ENCODE peak calls at places on chromosomes 3 and 15, in nine cellular contexts. X is foreskin keratinocyte, U is SK-N-SH, E is mammary epithelial cell, O is cardiac muscle cell, I is AG04450, P is upper lobe of right lung, D is HL-60, F is Peyer's patch. G is an unnamed sample.

GRCh38 chr3:12969487-12969886 is 103.7 kb downstream of the IQSEC1 start:
- DNase-seq in I (no peak), D (no peak), P (no peak), F (no peak), O (peak; percentile 74), U (no peak), E (no peak), X (no peak), G (no peak)

GRCh38 chr3:104909721-104910120 is 457.0 kb upstream of the ALCAM start:
- DNase-seq in X (no peak), P (no peak), D (no peak), U (no peak), F (no peak), O (no peak), E (no peak), I (no peak), G (no peak)

GRCh38 chr3:139111392-139112229 is 66.9 kb upstream of the PRR23C start:
- DNase-seq in F (peak; percentile 79), X (peak; percentile 26), O (peak; percentile 79), E (peak; percentile 35), U (peak; percentile 69), P (peak; percentile 75), D (peak; percentile 63), I (peak; percentile 41), G (peak; percentile 33)

GRCh38 chr3:4113811-4114522 is 189.2 kb upstream of the SETMAR start:
- DNase-seq in O (no peak), U (no peak), F (no peak), I (no peak), P (no peak), D (no peak), E (no peak), X (no peak), G (no peak)

GRCh38 chr3:157785071-157785826 is 282.0 kb upstream of the VEPH1 start:
- DNase-seq in P (no peak), F (no peak), U (peak; percentile 65), E (peak; percentile 82), D (no peak), I (peak; percentile 82), X (peak; percentile 67), O (no peak), G (peak; percentile 80)

GRCh38 chr15:51096976-51097375 is 2.3 kb upstream of the TNFAIP8L3 start:
- DNase-seq in I (no peak), U (no peak), X (no peak), P (no peak), O (no peak), E (no peak), F (no peak), D (no peak), G (no peak)

GRCh38 chr3:146746190-146746589 is 141.0 kb upstream of the PLSCR5 start:
- DNase-seq in E (peak; percentile 30), F (no peak), P (no peak), D (no peak), U (no peak), X (peak; percentile 55), O (no peak), I (peak; percentile 0), G (peak; percentile 42)

GRCh38 chr3:127483902-127484591 is 106.5 kb downstream of the TPRA1 start:
- DNase-seq in F (peak; percentile 19), P (peak; percentile 46), X (no peak), U (no peak), D (peak; percentile 17), I (no peak), E (no peak), O (no peak), G (no peak)

GRCh38 chr15:96462768-96463167 is 132.3 kb downstream of the NR2F2 start:
- DNase-seq in E (no peak), P (no peak), D (no peak), U (no peak), X (no peak), I (no peak), F (no peak), O (no peak), G (no peak)

DNA sequence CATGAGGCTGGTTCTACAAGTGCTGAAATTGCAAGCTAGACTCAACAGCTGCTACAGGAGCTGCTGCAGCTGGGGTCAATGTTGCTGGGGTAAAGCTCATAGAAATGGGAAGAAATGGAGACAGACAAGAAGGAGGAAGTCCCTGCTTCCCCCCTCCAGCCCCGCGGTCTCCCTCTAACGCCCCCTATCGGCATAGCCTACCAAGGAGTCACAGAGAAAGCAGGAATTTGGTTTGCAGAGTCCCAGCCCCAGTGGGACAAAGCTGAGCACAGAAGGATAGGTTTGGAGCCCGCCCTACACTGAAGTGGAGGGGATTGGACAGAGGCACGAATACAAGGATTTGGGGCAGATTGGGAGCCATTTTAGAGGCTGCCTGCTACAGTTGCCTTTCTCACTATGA is 176.9 kb upstream of the ANKRD28 start:
- DNase-seq in I (no peak), U (no peak), X (no peak), D (peak; percentile 84), O (no peak), E (no peak), P (no peak), F (no peak), G (no peak)
- TF ChIP-seq CTCF in I (peak; percentile 10), U (peak; percentile 14), X (peak; percentile 21), D (peak; percentile 20), O (no peak), E (peak; percentile 28), P (no peak), F (no peak), G (peak; percentile 12)

GRCh38 chr3:182241777-182242556 is 530.2 kb downstream of the SOX2 start:
- DNase-seq in I (no peak), O (peak; percentile 42), P (no peak), X (no peak), F (no peak), E (no peak), D (no peak), U (peak; percentile 48), G (no peak)
- H3K27me3 ChIP-seq in I (no peaks in the 10 kb centered on the region), O (no peaks in the 10 kb centered on the region), P (no peaks in the 10 kb centered on the region), X (no peaks in the 10 kb centered on the region), F (no peaks in the 10 kb centered on the region), E (no peaks in the 10 kb centered on the region), D (no peaks in the 10 kb centered on the region), U (no peaks in the 10 kb centered on the region), G (no peaks in the 10 kb centered on the region)

DNA sequence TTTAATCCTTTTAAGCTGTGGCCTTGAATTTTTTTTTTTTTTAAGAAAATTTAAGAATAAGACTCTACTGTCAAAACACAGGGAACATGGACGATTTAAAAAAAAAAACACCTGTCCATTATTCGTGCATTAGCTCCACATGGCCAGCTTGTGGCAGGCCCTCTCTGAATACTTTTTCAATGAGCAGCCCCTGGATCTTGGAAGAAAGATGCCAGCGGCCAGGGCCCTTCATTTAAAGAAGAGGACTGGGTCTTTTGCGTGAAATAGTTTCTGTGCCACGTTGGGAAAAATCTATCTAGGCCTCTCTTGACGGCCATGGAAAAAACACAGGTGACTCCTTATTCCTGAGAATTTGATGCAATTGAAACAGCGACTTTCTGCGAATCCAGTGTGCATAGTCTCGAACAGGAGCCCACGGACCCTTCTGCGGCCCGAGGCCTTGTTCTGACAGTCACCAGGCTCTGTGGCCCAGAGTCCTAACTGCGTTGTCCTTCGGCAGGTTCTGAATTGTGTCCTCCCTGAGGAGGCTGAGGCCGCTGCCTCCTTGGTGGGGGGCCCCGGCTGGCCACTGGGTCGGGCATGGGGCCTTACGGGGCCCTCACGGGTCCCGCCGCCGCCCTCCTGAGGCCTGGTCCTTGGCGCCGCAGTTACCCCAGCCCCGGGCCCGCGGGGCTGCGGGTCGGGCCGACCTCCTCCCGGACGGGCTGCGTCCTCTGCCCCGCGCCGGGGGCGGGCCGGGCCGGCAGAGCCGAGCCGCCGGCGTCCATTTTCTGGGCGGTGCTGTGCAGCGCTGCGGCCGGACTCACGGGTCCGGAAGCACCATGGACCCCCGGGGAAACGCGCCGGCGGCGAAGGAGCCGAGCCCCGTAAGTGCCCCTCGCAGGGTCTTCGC is 33.5 kb downstream of the ZBTB38 start:
- DNase-seq in U (peak; percentile 90), F (peak; percentile 71), O (peak; percentile 66), E (no peak), I (no peak), X (no peak), P (peak; percentile 85), D (no peak), G (no peak)
- TF ChIP-seq CTCF in U (no peak), F (no peak), O (no peak), E (peak; percentile 11), I (no peak), X (peak; percentile 6), P (no peak), D (no peak), G (no peak)

GRCh38 chr15:94047566-94047965 is 183.8 kb upstream of the MCTP2 start:
- DNase-seq in O (no peak), U (no peak), X (no peak), P (no peak), D (no peak), E (no peak), I (no peak), F (no peak), G (no peak)
- H3K27me3 ChIP-seq in O (no peaks in the 10 kb centered on the region), U (no peaks in the 10 kb centered on the region), X (no peaks in the 10 kb centered on the region), P (no peaks in the 10 kb centered on the region), D (peaks cover 3% of the 10 kb centered on the region), E (no peaks in the 10 kb centered on the region), I (peaks cover 2% of the 10 kb centered on the region), F (no peaks in the 10 kb centered on the region), G (no peaks in the 10 kb centered on the region)

DNA sequence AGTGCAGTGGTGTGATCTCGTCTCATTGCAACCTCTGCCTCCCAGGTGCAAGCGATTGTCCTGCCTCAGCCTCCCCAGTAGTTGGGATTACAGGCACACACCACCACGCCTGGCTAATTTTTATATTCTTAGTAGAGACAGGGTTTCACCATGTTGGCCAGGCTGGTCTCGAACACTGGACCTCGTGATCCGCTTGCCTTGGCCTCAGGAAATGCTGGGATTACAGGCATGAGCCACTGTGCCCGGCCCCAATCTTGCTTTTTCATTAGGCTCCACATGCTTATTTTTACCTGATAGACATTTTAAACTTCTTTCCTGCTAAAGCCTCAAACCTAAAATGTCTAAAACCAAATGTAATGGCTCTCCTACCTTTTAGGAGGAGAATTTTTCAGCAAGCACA is 817.0 kb upstream of the NECTIN3 start:
- DNase-seq in I (no peak), X (no peak), D (no peak), F (no peak), U (no peak), O (no peak), P (no peak), E (no peak), G (no peak)
- TF ChIP-seq CTCF in I (no peak), X (no peak), D (no peak), F (no peak), U (no peak), O (no peak), P (no peak), E (no peak), G (no peak)

DNA sequence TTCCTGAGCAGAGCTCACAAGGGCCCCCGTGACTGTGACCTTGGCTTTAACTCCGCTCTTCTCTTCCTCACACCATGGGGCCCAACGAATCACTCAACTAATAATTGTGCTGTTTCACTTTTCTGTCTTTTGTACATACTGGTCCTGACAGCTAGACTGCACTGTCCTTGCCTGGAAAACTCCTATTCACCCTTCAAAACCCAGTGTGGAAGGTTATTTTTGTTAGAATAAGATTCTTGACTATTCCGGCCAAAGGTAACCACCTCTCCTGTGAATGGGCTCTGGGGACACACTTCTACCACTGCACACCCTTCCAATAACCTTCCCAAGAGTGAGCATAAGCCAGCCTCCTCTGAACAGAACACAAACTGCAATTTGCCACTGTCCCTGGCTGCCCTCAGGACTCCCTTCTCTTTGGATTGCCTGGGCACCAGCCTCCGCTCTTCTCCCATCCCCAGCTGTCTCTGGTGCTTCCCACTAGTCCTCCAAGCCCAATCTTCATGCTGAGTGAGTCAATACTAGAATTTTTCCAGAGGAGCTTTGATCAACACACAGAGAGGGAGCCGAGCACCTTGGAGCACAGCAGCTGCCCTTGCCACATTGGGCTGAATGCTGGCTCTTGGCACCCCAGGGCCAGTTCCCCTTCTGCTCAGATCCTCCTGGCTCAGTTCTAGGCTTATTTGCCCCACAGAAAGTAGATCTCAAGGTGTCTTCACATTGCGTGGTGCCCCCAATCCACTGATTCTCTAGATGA is 2.1 kb downstream of the SCN5A start:
- DNase-seq in X (no peak), U (peak; percentile 4), F (no peak), D (no peak), P (no peak), I (no peak), E (no peak), O (no peak), G (no peak)
- H3K27me3 ChIP-seq in X (peaks cover 52% of the 10 kb centered on the region), U (peaks cover 12% of the 10 kb centered on the region), F (peaks cover 12% of the 10 kb centered on the region), D (peaks cover 23% of the 10 kb centered on the region), P (peaks cover 50% of the 10 kb centered on the region), I (peaks cover 25% of the 10 kb centered on the region), E (peaks cover 12% of the 10 kb centered on the region), O (peaks cover 77% of the 10 kb centered on the region), G (peaks cover 12% of the 10 kb centered on the region)